ENCODE peak calls at places on chromosomes 4 and X, in seven cellular contexts. One of them, this sample, is unnamed.

GRCh38 chr4:168076989-168077725 is 15.2 kb upstream of the ANXA10 start:
- DNase-seq in HepG2: peak; percentile 44
- DNase-seq in H1: peak; percentile 36
- DNase-seq in GM12878: peak; percentile 16
- DNase-seq in GM12891: peak; percentile 8
- DNase-seq in SK-N-SH: peak; percentile 37
- DNase-seq in K562: peak; percentile 50
- DNase-seq in this sample: no peak

GRCh38 chr4:40887690-40888089 is 137.9 kb downstream of the NSUN7 start:
- DNase-seq in HepG2: no peak
- DNase-seq in K562: no peak
- DNase-seq in GM12878: no peak
- DNase-seq in SK-N-SH: no peak
- DNase-seq in H1: no peak
- DNase-seq in GM12891: no peak
- DNase-seq in this sample: no peak

GRCh38 chr4:153523941-153524386 is 57.8 kb downstream of the TMEM131L start:
- DNase-seq in H1: no peak
- DNase-seq in HepG2: no peak
- DNase-seq in SK-N-SH: no peak
- DNase-seq in K562: no peak
- DNase-seq in GM12891: no peak
- DNase-seq in GM12878: no peak
- DNase-seq in this sample: no peak

GRCh38 chrX:132443736-132444135 is 45.1 kb downstream of the MBNL3 start:
- DNase-seq in GM12891: no peak
- DNase-seq in HepG2: no peak
- DNase-seq in K562: no peak
- DNase-seq in GM12878: no peak
- DNase-seq in H1: no peak
- DNase-seq in SK-N-SH: no peak
- DNase-seq in this sample: no peak

GRCh38 chrX:41332988-41333743 is 796 bp upstream of the DDX3X start:
- DNase-seq in GM12891: peak; percentile 53
- DNase-seq in H1: peak; percentile 65
- DNase-seq in K562: peak; percentile 92
- DNase-seq in HepG2: peak; percentile 83
- DNase-seq in SK-N-SH: peak; percentile 94
- DNase-seq in GM12878: peak; percentile 81
- DNase-seq in this sample: peak; percentile 86

GRCh38 chrX:7108995-7109634 is 38.4 kb upstream of the STS start:
- DNase-seq in HepG2: no peak
- DNase-seq in GM12891: no peak
- DNase-seq in H1: no peak
- DNase-seq in SK-N-SH: no peak
- DNase-seq in K562: no peak
- DNase-seq in GM12878: no peak
- DNase-seq in this sample: no peak

GRCh38 chr4:6425336-6425735 is 47.1 kb downstream of the PPP2R2C start:
- DNase-seq in HepG2: no peak
- DNase-seq in GM12878: peak; percentile 26
- DNase-seq in H1: no peak
- DNase-seq in SK-N-SH: no peak
- DNase-seq in K562: no peak
- DNase-seq in GM12891: no peak
- DNase-seq in this sample: no peak

GRCh38 chrX:69605521-69605920 is 10.4 kb upstream of the EDA start:
- DNase-seq in SK-N-SH: no peak
- DNase-seq in GM12878: no peak
- DNase-seq in GM12891: no peak
- DNase-seq in K562: no peak
- DNase-seq in HepG2: no peak
- DNase-seq in H1: no peak
- DNase-seq in this sample: no peak

GRCh38 chr4:144176476-144176875 is 36.0 kb upstream of the GYPA start:
- DNase-seq in HepG2: no peak
- DNase-seq in GM12891: no peak
- DNase-seq in SK-N-SH: no peak
- DNase-seq in GM12878: no peak
- DNase-seq in H1: no peak
- DNase-seq in K562: no peak
- DNase-seq in this sample: no peak

GRCh38 chrX:154531626-154532025 is 15.0 kb downstream of the G6PD start:
- DNase-seq in GM12878: no peak
- DNase-seq in GM12891: no peak
- DNase-seq in H1: no peak
- DNase-seq in K562: no peak
- DNase-seq in HepG2: no peak
- DNase-seq in SK-N-SH: no peak
- DNase-seq in this sample: no peak

GRCh38 chr4:87211249-87211952 is 9.0 kb downstream of the KLHL8 start:
- DNase-seq in SK-N-SH: no peak
- DNase-seq in H1: no peak
- DNase-seq in GM12891: no peak
- DNase-seq in K562: no peak
- DNase-seq in GM12878: no peak
- DNase-seq in HepG2: no peak
- DNase-seq in this sample: no peak

GRCh38 chr4:53702334-53703266 is 111.3 kb upstream of the LNX1 start:
- DNase-seq in SK-N-SH: peak; percentile 84
- DNase-seq in GM12891: peak; percentile 19
- DNase-seq in H1: no peak
- DNase-seq in HepG2: peak; percentile 63
- DNase-seq in GM12878: peak; percentile 88
- DNase-seq in K562: no peak
- DNase-seq in this sample: peak; percentile 23

GRCh38 chr4:85780664-85781063 is 305.7 kb downstream of the ARHGAP24 start:
- DNase-seq in SK-N-SH: no peak
- DNase-seq in GM12878: no peak
- DNase-seq in K562: no peak
- DNase-seq in HepG2: no peak
- DNase-seq in GM12891: no peak
- DNase-seq in H1: no peak
- DNase-seq in this sample: no peak

GRCh38 chr4:38381788-38382187 is 282.2 kb upstream of the KLF3 start:
- DNase-seq in HepG2: no peak
- DNase-seq in H1: no peak
- DNase-seq in GM12891: no peak
- DNase-seq in SK-N-SH: peak; percentile 10
- DNase-seq in GM12878: no peak
- DNase-seq in K562: no peak
- DNase-seq in this sample: no peak

GRCh38 chrX:141642979-141643378 is 53.5 kb downstream of the SPANXA2 start:
- DNase-seq in H1: no peak
- DNase-seq in GM12878: no peak
- DNase-seq in K562: no peak
- DNase-seq in HepG2: no peak
- DNase-seq in GM12891: no peak
- DNase-seq in SK-N-SH: no peak
- DNase-seq in this sample: no peak

GRCh38 chr4:22417408-22417807 is 98.5 kb downstream of the ADGRA3 start:
- DNase-seq in GM12891: no peak
- DNase-seq in SK-N-SH: no peak
- DNase-seq in HepG2: no peak
- DNase-seq in K562: no peak
- DNase-seq in GM12878: no peak
- DNase-seq in H1: no peak
- DNase-seq in this sample: no peak

GRCh38 chr4:33407496-33407895 is 2687.3 kb downstream of the PCDH7 start:
- DNase-seq in GM12891: no peak
- DNase-seq in HepG2: no peak
- DNase-seq in H1: no peak
- DNase-seq in SK-N-SH: no peak
- DNase-seq in K562: no peak
- DNase-seq in GM12878: no peak
- DNase-seq in this sample: no peak

GRCh38 chrX:65740909-65741308 is 73.5 kb downstream of the MSN start:
- DNase-seq in SK-N-SH: no peak
- DNase-seq in GM12891: no peak
- DNase-seq in K562: no peak
- DNase-seq in GM12878: no peak
- DNase-seq in HepG2: no peak
- DNase-seq in H1: no peak
- DNase-seq in this sample: no peak

GRCh38 chr4:907691-908437 is 24.3 kb downstream of the GAK start:
- DNase-seq in SK-N-SH: no peak
- DNase-seq in K562: no peak
- DNase-seq in GM12891: no peak
- DNase-seq in HepG2: no peak
- DNase-seq in H1: no peak
- DNase-seq in GM12878: no peak
- DNase-seq in this sample: no peak

GRCh38 chrX:1492421-1493012 is 39.8 kb upstream of the ASMTL start:
- DNase-seq in GM12878: no peak
- DNase-seq in K562: no peak
- DNase-seq in H1: no peak
- DNase-seq in HepG2: no peak
- DNase-seq in GM12891: no peak
- DNase-seq in SK-N-SH: no peak
- DNase-seq in this sample: no peak

GRCh38 chr4:85867281-85867680 is 392.3 kb downstream of the ARHGAP24 start:
- DNase-seq in GM12891: no peak
- DNase-seq in H1: no peak
- DNase-seq in HepG2: no peak
- DNase-seq in K562: no peak
- DNase-seq in GM12878: no peak
- DNase-seq in SK-N-SH: no peak
- DNase-seq in this sample: no peak

GRCh38 chr4:2060578-2061207 is 1.6 kb downstream of the NAT8L start:
- DNase-seq in GM12878: no peak
- DNase-seq in H1: peak; percentile 27
- DNase-seq in K562: no peak
- DNase-seq in HepG2: no peak
- DNase-seq in SK-N-SH: peak; percentile 56
- DNase-seq in GM12891: no peak
- DNase-seq in this sample: no peak

GRCh38 chr4:162682651-162683050 is 484.0 kb downstream of the NAF1 start:
- DNase-seq in SK-N-SH: no peak
- DNase-seq in K562: no peak
- DNase-seq in GM12891: no peak
- DNase-seq in H1: no peak
- DNase-seq in GM12878: no peak
- DNase-seq in HepG2: no peak
- DNase-seq in this sample: no peak

GRCh38 chrX:74835566-74835965 is 89.7 kb downstream of the NEXMIF start:
- DNase-seq in GM12891: no peak
- DNase-seq in K562: no peak
- DNase-seq in H1: no peak
- DNase-seq in SK-N-SH: no peak
- DNase-seq in HepG2: peak; percentile 0
- DNase-seq in GM12878: no peak
- DNase-seq in this sample: no peak

GRCh38 chr4:6291784-6292297 is 22.2 kb downstream of the WFS1 start:
- DNase-seq in SK-N-SH: no peak
- DNase-seq in K562: no peak
- DNase-seq in HepG2: no peak
- DNase-seq in GM12878: no peak
- DNase-seq in GM12891: no peak
- DNase-seq in H1: no peak
- DNase-seq in this sample: no peak

GRCh38 chr4:94714360-94714759 is 43.4 kb upstream of the BMPR1B start:
- DNase-seq in H1: no peak
- DNase-seq in SK-N-SH: no peak
- DNase-seq in GM12878: no peak
- DNase-seq in K562: no peak
- DNase-seq in HepG2: no peak
- DNase-seq in GM12891: no peak
- DNase-seq in this sample: no peak

DNA sequence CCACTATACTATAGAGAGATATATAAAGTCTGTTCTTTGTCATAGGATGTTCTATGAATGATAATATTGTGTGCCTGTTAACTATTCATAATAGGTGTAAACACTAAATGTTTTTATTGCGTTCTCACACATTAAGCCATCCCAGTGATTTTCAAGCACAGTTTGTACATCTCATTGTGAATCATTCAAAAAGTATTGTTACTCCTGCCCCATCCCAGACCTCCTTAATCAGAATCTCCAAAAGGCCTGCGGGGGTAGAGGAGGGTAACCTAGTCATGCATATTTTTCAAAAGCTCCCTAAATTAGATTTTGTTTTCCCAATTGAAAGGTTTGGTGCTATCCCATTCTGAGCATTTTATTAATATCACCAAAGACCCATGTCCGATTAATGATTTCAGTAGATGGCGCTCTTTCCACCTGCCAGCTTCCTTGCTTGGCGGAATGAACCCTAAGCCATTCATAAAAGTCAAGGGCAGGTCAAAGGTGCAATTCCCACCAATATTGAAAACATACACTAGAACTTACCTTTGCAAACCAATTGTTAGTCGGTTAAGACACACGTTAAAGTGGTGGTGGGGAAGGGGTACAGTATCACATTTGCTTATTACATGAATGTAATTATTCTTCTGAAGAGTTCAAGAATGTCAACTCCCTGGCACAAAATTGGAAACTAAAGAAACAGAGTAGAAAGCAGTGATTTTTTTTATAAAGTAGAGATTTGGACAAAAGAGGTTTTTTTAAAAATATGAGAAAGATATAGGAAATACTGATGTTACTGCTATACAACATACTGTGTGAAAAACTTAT is 5.8 kb upstream of the TET2 start:
- DNase-seq in HepG2: peak; percentile 54
- DNase-seq in H1: no peak
- DNase-seq in SK-N-SH: peak; percentile 55
- DNase-seq in GM12891: no peak
- DNase-seq in K562: peak; percentile 66
- DNase-seq in GM12878: no peak
- DNase-seq in this sample: no peak
- TF ChIP-seq TAF1 in HepG2: no peak
- TF ChIP-seq TAF1 in H1: no peak
- TF ChIP-seq TAF1 in SK-N-SH: no peak
- TF ChIP-seq TAF1 in GM12891: no peak
- TF ChIP-seq TAF1 in K562: no peak
- TF ChIP-seq TAF1 in GM12878: no peak
- TF ChIP-seq TAF1 in this sample: no peak

GRCh38 chrX:143873343-143873742 is 10.5 kb upstream of the UBE2NL start:
- DNase-seq in H1: no peak
- DNase-seq in SK-N-SH: peak; percentile 0
- DNase-seq in GM12891: no peak
- DNase-seq in HepG2: no peak
- DNase-seq in GM12878: no peak
- DNase-seq in K562: no peak
- DNase-seq in this sample: no peak

GRCh38 chrX:143869018-143869417 is 14.9 kb upstream of the UBE2NL start:
- DNase-seq in K562: no peak
- DNase-seq in H1: no peak
- DNase-seq in HepG2: no peak
- DNase-seq in SK-N-SH: no peak
- DNase-seq in GM12891: no peak
- DNase-seq in GM12878: no peak
- DNase-seq in this sample: no peak
- TF ChIP-seq TAF1 in K562: no peak
- TF ChIP-seq TAF1 in H1: no peak
- TF ChIP-seq TAF1 in HepG2: no peak
- TF ChIP-seq TAF1 in SK-N-SH: no peak
- TF ChIP-seq TAF1 in GM12891: no peak
- TF ChIP-seq TAF1 in GM12878: no peak
- TF ChIP-seq TAF1 in this sample: no peak

GRCh38 chr4:60945641-60946040 is 254.5 kb upstream of the ADGRL3 start:
- DNase-seq in SK-N-SH: no peak
- DNase-seq in HepG2: no peak
- DNase-seq in H1: no peak
- DNase-seq in GM12891: no peak
- DNase-seq in GM12878: no peak
- DNase-seq in K562: peak; percentile 4
- DNase-seq in this sample: no peak
- TF ChIP-seq TAF1 in SK-N-SH: no peak
- TF ChIP-seq TAF1 in HepG2: no peak
- TF ChIP-seq TAF1 in H1: no peak
- TF ChIP-seq TAF1 in GM12891: no peak
- TF ChIP-seq TAF1 in GM12878: no peak
- TF ChIP-seq TAF1 in K562: no peak
- TF ChIP-seq TAF1 in this sample: no peak

GRCh38 chr4:170872794-170873193 is 783.0 kb upstream of the AADAT start:
- DNase-seq in GM12878: no peak
- DNase-seq in SK-N-SH: no peak
- DNase-seq in K562: no peak
- DNase-seq in H1: no peak
- DNase-seq in HepG2: no peak
- DNase-seq in GM12891: no peak
- DNase-seq in this sample: no peak
- TF ChIP-seq TAF1 in GM12878: no peak
- TF ChIP-seq TAF1 in SK-N-SH: no peak
- TF ChIP-seq TAF1 in K562: no peak
- TF ChIP-seq TAF1 in H1: no peak
- TF ChIP-seq TAF1 in HepG2: no peak
- TF ChIP-seq TAF1 in GM12891: no peak
- TF ChIP-seq TAF1 in this sample: no peak

This sample was measured in GM12892.